ENCODE peak calls at places on chromosomes 12 and 14, in five cellular contexts. Z, C, P, J and V are unnamed samples.

GRCh38 chr12:66061557-66062279 is 68.8 kb downstream of the LLPH start:
- DNase-seq in J (no peak), C (no peak), Z (no peak), P (no peak), V (no peak)

GRCh38 chr12:68364893-68365725 is 32.9 kb upstream of the MDM1 start:
- DNase-seq in C (peak; percentile 80), J (peak; percentile 68), Z (peak; percentile 73), P (peak; percentile 55), V (peak; percentile 84)

GRCh38 chr14:53391631-53392030 is 238.5 kb upstream of the DDHD1 start:
- DNase-seq in Z (no peak), P (no peak), C (no peak), J (no peak), V (peak; percentile 87)

GRCh38 chr14:30620178-30620577 is 1.9 kb upstream of the SCFD1 start:
- DNase-seq in J (no peak), P (no peak), Z (no peak), C (no peak), V (peak; percentile 64)

GRCh38 chr14:91175296-91175695 is 61.4 kb downstream of the DGLUCY start:
- DNase-seq in P (no peak), C (no peak), J (no peak), Z (no peak), V (no peak)

GRCh38 chr12:110449799-110450497 is at the start of gene ARPC3:
- DNase-seq in J (peak; percentile 94), Z (peak; percentile 92), P (peak; percentile 91), C (peak; percentile 98), V (peak; percentile 89)

GRCh38 chr12:57118711-57119271 is 7.6 kb upstream of the STAT6 start:
- DNase-seq in P (no peak), J (no peak), Z (no peak), C (no peak), V (peak; percentile 69)

GRCh38 chr12:100427078-100427477 is 46.6 kb upstream of the NR1H4 start:
- DNase-seq in Z (no peak), P (no peak), C (no peak), J (no peak), V (peak; percentile 57)

GRCh38 chr12:119419371-119419770 is 84.8 kb downstream of the CCDC60 start:
- DNase-seq in C (no peak), P (no peak), J (no peak), Z (no peak), V (no peak)

GRCh38 chr12:6965026-6965661 is 5.3 kb downstream of the PHB2 start:
- DNase-seq in J (peak; percentile 86), P (peak; percentile 78), Z (peak; percentile 92), C (peak; percentile 94), V (peak; percentile 81)

GRCh38 chr12:17278946-17279345 is 673.0 kb upstream of the LMO3 start:
- DNase-seq in Z (no peak), C (peak; percentile 20), J (no peak), P (no peak), V (no peak)

GRCh38 chr12:67269632-67270578 is 747 bp downstream of the CAND1 start:
- DNase-seq in C (peak; percentile 73), P (peak; percentile 30), Z (peak; percentile 25), J (peak; percentile 27), V (peak; percentile 25)

GRCh38 chr12:90858261-90858660 is 96.7 kb downstream of the CCER1 start:
- DNase-seq in C (peak; percentile 73), J (no peak), Z (no peak), P (no peak), V (no peak)

GRCh38 chr14:99737451-99737951 is 53.4 kb downstream of the CYP46A1 start:
- DNase-seq in Z (no peak), P (no peak), C (no peak), J (no peak), V (peak; percentile 54)

GRCh38 chr14:80211143-80212024 is at the start of gene DIO2:
- DNase-seq in Z (no peak), P (no peak), C (no peak), J (no peak), V (peak; percentile 70)